ENCODE peak calls at places on chromosomes 7 and 10, in six cellular contexts. F is AG09309, W is mucosa of descending colon, L is nephron progenitor cell, T is lung, I is OCI-LY7. N is an unnamed sample.

GRCh38 chr7:104956753-104957450 is 57.1 kb upstream of the KMT2E start:
- DNase-seq in F (peak; percentile 83), W (no peak), L (no peak), T (no peak), I (no peak), N (peak; percentile 69)

GRCh38 chr10:69911571-69912528 is 110.1 kb downstream of the COL13A1 start:
- DNase-seq in F (no peak), W (peak; percentile 29), L (no peak), T (no peak), I (no peak), N (no peak)

GRCh38 chr10:14612873-14613569 is 161.7 kb downstream of the FAM107B start:
- DNase-seq in F (no peak), W (no peak), L (no peak), T (no peak), I (no peak), N (no peak)

GRCh38 chr10:132476146-132477065 is 61.2 kb upstream of the INPP5A start:
- DNase-seq in F (no peak), W (no peak), L (peak; percentile 7), T (no peak), I (no peak), N (no peak)

GRCh38 chr10:97034958-97035769 is 150.6 kb downstream of the SLIT1 start:
- DNase-seq in F (no peak), W (no peak), L (no peak), T (no peak), I (no peak), N (no peak)

GRCh38 chr7:127961787-127962463 is 69.3 kb downstream of the LRRC4 start:
- DNase-seq in F (no peak), W (no peak), L (no peak), T (no peak), I (no peak), N (no peak)

GRCh38 chr10:99612167-99612831 is 7.9 kb downstream of the SLC25A28 start:
- DNase-seq in F (peak; percentile 23), W (no peak), L (peak; percentile 41), T (no peak), I (peak; percentile 66), N (peak; percentile 26)

GRCh38 chr7:42445691-42446090 is 208.7 kb upstream of the GLI3 start:
- DNase-seq in F (no peak), W (no peak), L (no peak), T (no peak), I (no peak), N (no peak)

GRCh38 chr10:63264852-63265617 is 131.9 kb downstream of the NRBF2 start:
- DNase-seq in F (no peak), W (no peak), L (peak; percentile 33), T (no peak), I (peak; percentile 73), N (peak; percentile 65)

GRCh38 chr10:75000748-75001321 is 110.6 kb upstream of the SAMD8 start:
- DNase-seq in F (no peak), W (no peak), L (no peak), T (no peak), I (peak; percentile 9), N (peak; percentile 34)

GRCh38 chr10:16341637-16342036 is 95.2 kb upstream of the PTER start:
- DNase-seq in F (no peak), W (no peak), L (no peak), T (no peak), I (no peak), N (no peak)

GRCh38 chr10:31262672-31263071 is 56.3 kb upstream of the ZEB1 start:
- DNase-seq in F (peak; percentile 55), W (no peak), L (no peak), T (no peak), I (no peak), N (no peak)

GRCh38 chr10:29386347-29386999 is 97.6 kb downstream of the LYZL1 start:
- DNase-seq in F (no peak), W (no peak), L (peak; percentile 25), T (no peak), I (peak; percentile 35), N (peak; percentile 27)

GRCh38 chr10:116269612-116270011 is 3.4 kb downstream of the GFRA1 start:
- DNase-seq in F (no peak), W (no peak), L (no peak), T (no peak), I (no peak), N (no peak)

GRCh38 chr7:97145068-97145467 is 27.6 kb downstream of the SDHAF3 start:
- DNase-seq in F (peak; percentile 2), W (no peak), L (no peak), T (no peak), I (peak; percentile 24), N (no peak)

GRCh38 chr10:78805176-78805575 is 263.6 kb upstream of the ZMIZ1 start:
- DNase-seq in F (peak; percentile 100), W (peak; percentile 63), L (peak; percentile 25), T (peak; percentile 68), I (no peak), N (no peak)

GRCh38 chr10:79193694-79194382 is 125.1 kb downstream of the ZMIZ1 start:
- DNase-seq in F (no peak), W (no peak), L (no peak), T (no peak), I (peak; percentile 86), N (no peak)

GRCh38 chr7:415646-416525 is 103.8 kb downstream of the PDGFA start:
- DNase-seq in F (no peak), W (peak; percentile 0), L (no peak), T (no peak), I (no peak), N (no peak)

GRCh38 chr10:131770946-131771633 is 129.7 kb upstream of the PPP2R2D start:
- DNase-seq in F (no peak), W (no peak), L (no peak), T (no peak), I (no peak), N (no peak)

GRCh38 chr10:24132741-24133140 is 76.2 kb upstream of the KIAA1217 start:
- DNase-seq in F (no peak), W (no peak), L (no peak), T (no peak), I (no peak), N (no peak)

GRCh38 chr7:33961948-33962347 is 56.6 kb downstream of the BMPER start:
- DNase-seq in F (peak; percentile 63), W (no peak), L (no peak), T (no peak), I (no peak), N (no peak)

GRCh38 chr10:28666751-28667467 is 10.4 kb upstream of the BAMBI start:
- DNase-seq in F (no peak), W (no peak), L (no peak), T (no peak), I (no peak), N (no peak)

GRCh38 chr7:79512269-79512668 is 58.8 kb upstream of the MAGI2 start:
- DNase-seq in F (no peak), W (no peak), L (no peak), T (no peak), I (no peak), N (no peak)

DNA sequence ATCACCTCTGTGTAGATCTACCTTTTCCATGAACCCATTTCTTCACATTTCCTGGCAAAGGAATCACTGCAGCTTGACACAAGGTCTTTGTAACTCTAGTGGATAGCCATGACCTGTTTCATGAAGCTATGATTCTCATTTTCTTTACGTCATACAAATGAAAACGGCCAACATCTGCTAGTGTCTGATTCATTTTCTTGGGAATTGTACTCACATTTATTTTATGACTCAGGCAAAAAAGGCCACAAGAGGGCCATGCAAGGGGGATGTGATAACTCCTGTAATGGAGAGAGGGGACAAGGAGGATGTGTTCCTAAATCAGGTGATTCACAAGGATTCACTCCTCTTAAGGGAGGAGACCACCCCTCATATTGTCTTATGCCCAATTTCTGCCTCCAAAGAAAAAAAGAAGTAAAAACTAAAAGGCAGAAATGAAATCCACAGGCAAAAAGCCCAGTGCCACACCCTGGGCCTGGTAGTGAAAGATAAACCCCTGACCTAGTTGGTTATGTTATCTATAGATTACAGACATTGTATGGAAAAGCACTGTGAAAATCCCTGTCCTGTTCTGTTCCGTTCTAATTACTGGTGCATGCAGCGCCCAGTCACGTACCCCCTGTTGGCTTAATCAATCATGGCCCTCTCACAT is 249.9 kb downstream of the IPMK start:
- DNase-seq in F (peak; percentile 78), W (no peak), L (no peak), T (no peak), I (no peak), N (no peak)
- TF ChIP-seq CTCF in F (peak; percentile 30), W (no peak), L (no peak), T (no peak), I (no peak), N (no peak)

GRCh38 chr10:104510644-104511043 is 130.4 kb upstream of the SORCS3 start:
- DNase-seq in F (no peak), W (no peak), L (no peak), T (no peak), I (no peak), N (no peak)
- TF ChIP-seq CTCF in F (no peak), W (no peak), L (no peak), T (no peak), I (no peak), N (no peak)

DNA sequence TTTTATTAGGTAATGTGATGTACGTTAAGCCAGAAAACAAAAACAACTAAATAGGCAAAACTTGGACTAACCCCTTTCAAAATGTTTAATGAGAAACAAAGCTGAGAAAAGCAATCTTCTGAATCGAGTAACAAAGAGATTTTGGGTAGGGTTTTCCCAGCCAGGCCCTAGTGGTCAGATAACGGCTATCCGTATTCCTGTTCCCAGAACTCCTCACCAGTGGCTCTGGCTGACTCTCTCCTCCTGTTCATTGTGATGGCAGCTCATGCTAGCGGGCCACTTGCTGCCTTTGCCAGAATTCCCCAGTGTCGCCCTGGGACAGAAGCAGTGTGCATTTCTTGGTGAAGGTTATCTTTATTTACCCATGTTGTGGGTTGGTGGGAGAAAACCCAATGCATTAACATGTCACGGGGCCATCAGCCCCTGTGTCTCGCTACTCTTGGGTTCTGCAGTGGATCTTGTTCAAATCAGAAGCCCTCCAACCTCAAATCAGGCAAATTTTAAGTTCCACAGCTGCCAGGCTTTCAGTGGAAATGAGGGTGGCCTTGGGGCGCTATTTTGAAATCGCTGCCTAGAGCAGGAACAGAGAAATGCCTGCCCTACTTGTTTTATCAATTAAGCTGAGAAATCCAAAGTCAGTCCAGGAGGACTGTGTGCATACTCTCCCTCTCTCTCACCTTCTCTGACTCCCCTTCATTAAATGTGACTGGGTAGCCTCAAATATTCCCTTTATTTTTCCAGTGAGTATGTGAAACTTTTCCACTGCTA is 164.5 kb upstream of the NPVF start:
- DNase-seq in F (no peak), W (no peak), L (no peak), T (no peak), I (no peak), N (no peak)
- TF ChIP-seq CTCF in F (no peak), W (no peak), L (no peak), T (no peak), I (no peak), N (no peak)

DNA sequence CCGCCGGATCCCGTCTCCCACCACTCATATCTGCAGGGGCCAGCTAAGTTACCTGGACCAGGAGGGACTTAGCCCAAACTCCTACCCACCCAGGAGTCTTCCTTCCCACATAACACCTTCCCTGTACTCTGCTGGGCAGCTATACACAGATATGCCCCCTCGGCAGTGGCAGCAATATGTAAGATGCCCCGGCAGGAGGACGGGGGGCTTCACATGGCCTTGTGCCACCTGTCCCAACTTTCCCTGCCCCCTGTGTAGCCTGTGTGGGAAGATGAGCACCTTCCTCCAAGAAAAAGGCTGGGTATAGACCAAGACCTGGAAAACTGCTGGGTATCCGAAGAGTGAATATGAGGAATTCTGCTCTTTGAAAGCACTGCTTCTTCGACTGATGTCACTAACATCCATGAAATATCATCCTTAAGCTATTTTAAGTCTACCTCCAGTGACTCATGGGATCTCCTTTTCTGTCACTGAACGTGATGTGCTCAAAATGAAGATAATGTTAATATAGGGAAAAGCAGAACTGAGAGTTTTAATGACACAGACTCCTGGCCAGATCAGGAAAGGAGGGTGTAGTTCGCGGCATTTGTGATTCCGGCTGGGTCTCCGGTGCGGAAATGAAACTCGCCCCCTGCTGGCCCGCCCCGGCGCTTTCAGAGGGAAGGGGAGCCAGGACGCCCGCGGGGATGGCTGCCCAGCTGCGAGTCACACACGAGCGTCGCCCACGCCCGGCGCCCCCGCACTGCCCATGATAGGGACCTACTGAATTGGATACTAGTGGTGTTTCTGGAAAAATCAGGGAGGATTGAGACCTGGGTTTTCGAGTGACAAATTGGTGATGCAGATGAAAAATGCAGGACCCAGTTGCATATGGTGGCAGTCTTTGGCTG is 256.9 kb upstream of the NFE2L3 start:
- DNase-seq in F (no peak), W (peak; percentile 84), L (peak; percentile 87), T (peak; percentile 54), I (peak; percentile 70), N (peak; percentile 72)
- TF ChIP-seq CTCF in F (peak; percentile 69), W (peak; percentile 72), L (peak; percentile 79), T (peak; percentile 21), I (peak; percentile 81), N (peak; percentile 73)

N was measured in activated CD8-positive, alpha-beta T cell treated with anti-CD3 and anti-CD28 coated beads for 36 hours.